ENCODE peak calls at places on chromosomes 1 and 21, in seven cellular contexts. P is type B pancreatic cell, O is HT1080, W is HTR-8/SVneo, T is progenitor cell of endocrine pancreas, V is neural progenitor cell, A is IMR-90. B is an unnamed sample.

GRCh38 chr1:9443913-9444445 is 95.3 kb upstream of the SLC25A33 start:
- DNase-seq in V (no peak), A (peak), O (no peak), T (no peak), W (no peak), P (no peak), B (no peak)

GRCh38 chr1:42798010-42798409 is 13.2 kb downstream of the TMEM269 start:
- DNase-seq in O (no peak), W (no peak), T (no peak), P (no peak), A (no peak), V (no peak), B (no peak)

GRCh38 chr1:91559046-91559750 is 58.5 kb downstream of the CDC7 start:
- DNase-seq in O (no peak), T (no peak), V (no peak), A (no peak), W (no peak), P (no peak), B (no peak)

GRCh38 chr1:98496246-98496995 is 165.1 kb upstream of the SNX7 start:
- DNase-seq in T (no peak), O (peak), A (peak), W (peak), P (no peak), V (no peak), B (no peak)

GRCh38 chr1:204104331-204105222 is 31.7 kb downstream of the SOX13 start:
- DNase-seq in P (no peak), A (no peak), O (peak), T (no peak), W (peak), V (no peak), B (no peak)

GRCh38 chr1:157227700-157228099 is 89.5 kb upstream of the ETV3 start:
- DNase-seq in V (no peak), W (no peak), O (no peak), A (no peak), T (no peak), P (no peak), B (no peak)

GRCh38 chr21:38306407-38306806 is 49.6 kb downstream of the KCNJ15 start:
- DNase-seq in P (no peak), A (peak), V (no peak), T (no peak), W (no peak), O (peak), B (no peak)

GRCh38 chr1:66446261-66447001 is 87.5 kb upstream of the SGIP1 start:
- DNase-seq in O (peak), V (peak), T (peak), A (peak), P (no peak), W (peak), B (no peak)

GRCh38 chr1:17274186-17275170 is 25.6 kb downstream of the PADI3 start:
- DNase-seq in V (peak), W (peak), A (peak), T (peak), P (no peak), O (peak), B (peak)

GRCh38 chr1:175267716-175268416 is 75.3 kb upstream of the KIAA0040 start:
- DNase-seq in P (no peak), V (no peak), W (no peak), T (no peak), O (no peak), A (no peak), B (no peak)

GRCh38 chr1:27525296-27526271 is 35.6 kb upstream of the WASF2 start:
- DNase-seq in V (peak), W (peak), P (no peak), O (peak), T (no peak), A (peak), B (peak)

GRCh38 chr21:42113926-42114409 is 42.9 kb downstream of the UMODL1 start:
- DNase-seq in W (peak), P (no peak), A (no peak), O (no peak), T (no peak), V (no peak), B (no peak)

GRCh38 chr21:15400905-15401304 is 328.9 kb upstream of the USP25 start:
- DNase-seq in T (no peak), O (peak), P (no peak), A (no peak), W (no peak), V (no peak), B (no peak)

GRCh38 chr1:29749021-29749420 is 512.7 kb downstream of the PTPRU start:
- DNase-seq in W (no peak), T (no peak), P (peak), O (no peak), A (no peak), V (no peak), B (no peak)

GRCh38 chr1:74363220-74363619 is 128.0 kb downstream of the TNNI3K start:
- DNase-seq in O (no peak), P (no peak), V (no peak), T (no peak), A (no peak), W (no peak), B (no peak)

GRCh38 chr21:45448283-45448809 is 43.4 kb downstream of the COL18A1 start:
- DNase-seq in V (no peak), O (no peak), W (no peak), T (no peak), A (no peak), P (no peak), B (no peak)

GRCh38 chr1:182484531-182485257 is 34.7 kb downstream of the RGSL1 start:
- DNase-seq in V (peak), A (no peak), T (peak), W (no peak), P (no peak), O (no peak), B (peak)

GRCh38 chr1:46448109-46448911 is 41.3 kb upstream of the DMBX1 start:
- DNase-seq in W (no peak), T (no peak), O (no peak), V (peak), P (peak), A (no peak), B (peak)

GRCh38 chr1:192967901-192968300 is 91.3 kb downstream of the UCHL5 start:
- DNase-seq in V (no peak), T (no peak), W (no peak), O (peak), A (peak), P (no peak), B (no peak)

GRCh38 chr1:32939655-32940371 is 24.8 kb downstream of the RNF19B start:
- DNase-seq in W (no peak), A (peak), T (no peak), V (no peak), O (peak), P (no peak), B (no peak)

GRCh38 chr1:200872446-200873115 is at the start of gene GPR25:
- DNase-seq in W (no peak), O (no peak), V (no peak), P (no peak), A (no peak), T (no peak), B (no peak)

GRCh38 chr1:2152914-2153313 is 41.7 kb downstream of the FAAP20 start:
- DNase-seq in W (no peak), P (no peak), O (no peak), A (no peak), V (no peak), T (no peak), B (no peak)

GRCh38 chr1:117128323-117129079 is 7.0 kb upstream of the TRIM45 start:
- DNase-seq in O (peak), T (no peak), P (no peak), A (peak), V (peak), W (peak), B (no peak)

GRCh38 chr21:36260802-36261201 is 59.2 kb upstream of the MORC3 start:
- DNase-seq in T (no peak), O (no peak), A (no peak), W (no peak), V (no peak), P (no peak), B (no peak)